ENCODE peak calls at places on chromosomes 3 and 15, in ten cellular contexts. K, F, C, I, N, P, H, J, B and E are unnamed samples.

GRCh38 chr15:89662893-89663673 is 7.8 kb upstream of the KIF7 start:
- DNase-seq in P (peak; percentile 92), J (peak; percentile 97), C (peak; percentile 95), I (peak; percentile 88), H (peak; percentile 57), B (no peak), N (peak; percentile 92), K (peak; percentile 83), F (no peak), E (peak; percentile 94)

GRCh38 chr3:72490688-72491430 is 357.4 kb downstream of the SHQ1 start:
- DNase-seq in K (no peak), H (no peak), P (no peak), B (no peak), N (no peak), I (no peak), C (no peak), J (no peak), F (peak; percentile 44), E (no peak)

GRCh38 chr15:81296218-81296617 is 27.7 kb downstream of the STARD5 start:
- DNase-seq in H (no peak), J (no peak), K (peak; percentile 22), C (no peak), N (no peak), B (no peak), P (no peak), I (no peak), F (no peak), E (no peak)

GRCh38 chr3:28846948-28847527 is 433.8 kb upstream of the RBMS3 start:
- DNase-seq in P (no peak), I (no peak), B (no peak), J (no peak), N (no peak), C (no peak), H (no peak), K (no peak), F (no peak), E (no peak)

GRCh38 chr15:74193305-74193718 is 9.3 kb downstream of the STRA6 start:
- DNase-seq in C (peak; percentile 81), F (peak; percentile 61), H (peak; percentile 93), N (no peak), J (peak; percentile 93), I (peak; percentile 96), B (no peak), K (no peak), P (peak; percentile 91), E (peak; percentile 93)

GRCh38 chr3:148681080-148681479 is 16.6 kb upstream of the AGTR1 start:
- DNase-seq in F (no peak), P (peak; percentile 11), N (no peak), H (no peak), C (no peak), K (no peak), I (no peak), B (no peak), J (no peak), E (peak; percentile 61)

GRCh38 chr3:25257026-25257425 is 171.0 kb upstream of the RARB start:
- DNase-seq in K (no peak), C (peak; percentile 6), B (no peak), J (peak; percentile 20), I (peak; percentile 87), P (no peak), F (no peak), N (peak; percentile 49), H (no peak), E (peak; percentile 10)

GRCh38 chr3:38717603-38718240 is 68.2 kb upstream of the SCN5A start:
- DNase-seq in J (no peak), P (no peak), B (no peak), F (no peak), C (no peak), K (no peak), N (no peak), H (no peak), I (no peak), E (no peak)

GRCh38 chr3:44392489-44392888 is 53.9 kb downstream of the TCAIM start:
- DNase-seq in H (no peak), N (no peak), F (no peak), K (no peak), J (no peak), B (no peak), C (no peak), I (no peak), P (no peak), E (no peak)

GRCh38 chr15:71455107-71455506 is 339.8 kb downstream of the THSD4 start:
- DNase-seq in C (no peak), F (no peak), P (peak; percentile 36), J (no peak), N (no peak), K (no peak), H (no peak), B (no peak), I (no peak), E (no peak)

GRCh38 chr3:184543256-184543655 is 18.3 kb upstream of the EPHB3 start:
- DNase-seq in P (no peak), F (no peak), K (no peak), I (no peak), N (no peak), J (no peak), C (no peak), B (no peak), H (no peak), E (no peak)

GRCh38 chr15:59680870-59681269 is 8.2 kb downstream of the BNIP2 start:
- DNase-seq in J (no peak), P (peak; percentile 28), F (no peak), K (no peak), B (no peak), I (no peak), H (no peak), N (no peak), C (no peak), E (no peak)

GRCh38 chr3:55907616-55908015 is 420.5 kb upstream of the WNT5A start:
- DNase-seq in N (no peak), K (no peak), B (no peak), J (no peak), C (no peak), P (no peak), F (no peak), H (no peak), I (no peak), E (no peak)

GRCh38 chr15:79615754-79616153 is 183.6 kb downstream of the MINAR1 start:
- DNase-seq in P (no peak), H (no peak), C (no peak), I (no peak), K (no peak), F (no peak), N (no peak), B (no peak), J (no peak), E (no peak)

DNA sequence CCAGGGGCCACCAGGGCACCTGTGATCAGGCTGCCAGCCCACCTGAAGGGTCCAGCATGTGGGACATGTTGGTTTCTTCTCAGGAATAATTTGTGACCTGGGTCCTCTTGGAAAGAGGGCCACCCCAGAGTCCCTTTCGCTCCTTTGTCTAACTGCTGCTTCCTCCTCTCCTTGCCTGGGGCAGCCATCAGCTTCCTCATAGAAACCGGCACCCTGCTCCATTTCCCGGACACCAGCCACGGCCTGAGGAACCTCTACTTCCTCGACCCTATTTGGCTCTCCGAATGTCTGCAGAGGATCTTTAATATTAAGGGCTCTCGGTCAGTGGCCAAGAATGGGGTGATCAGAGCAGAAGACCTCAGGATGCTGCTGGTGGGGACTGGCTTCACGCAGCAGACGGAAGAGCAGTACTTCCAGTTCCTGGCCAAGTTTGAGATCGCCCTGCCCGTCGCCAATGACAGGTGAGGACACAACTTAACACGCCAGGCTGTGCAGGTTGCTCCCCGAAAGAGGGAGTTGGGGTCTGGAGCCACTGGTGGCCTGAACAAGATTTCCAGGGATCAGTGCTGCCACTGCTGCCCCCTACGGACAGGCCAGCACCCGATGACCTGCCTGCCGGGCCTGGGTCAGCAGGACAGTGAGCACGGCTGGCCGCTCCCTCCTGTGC is 109.7 kb downstream of the LRRK1 start:
- DNase-seq in I (no peak), B (no peak), J (no peak), P (no peak), H (no peak), N (no peak), K (peak; percentile 43), C (no peak), F (no peak), E (no peak)
- TF ChIP-seq CTCF in I (no peak), B (no peak), J (no peak), P (no peak), H (no peak), N (no peak), K (no peak), C (no peak), F (no peak), E (no peak)

GRCh38 chr15:78265752-78266224 is 1.4 kb downstream of the DNAJA4 start:
- DNase-seq in K (no peak), N (peak; percentile 39), H (peak; percentile 62), P (peak; percentile 76), J (peak; percentile 32), B (no peak), C (peak; percentile 17), I (peak; percentile 85), F (no peak), E (peak; percentile 55)
- H3K4me3 ChIP-seq in K (peak overlapping the region; percentile 72), N (no peak overlapping the region), H (no peak overlapping the region), P (no peak overlapping the region), J (no peak overlapping the region), B (no peak overlapping the region), C (no peak overlapping the region), I (no peak overlapping the region), F (peak overlapping the region; percentile 79), E (no peak overlapping the region)

GRCh38 chr3:127003175-127003555 is 20.2 kb downstream of the PLXNA1 start:
- DNase-seq in F (no peak), P (no peak), H (no peak), B (no peak), K (no peak), N (no peak), I (no peak), C (no peak), J (no peak), E (no peak)

GRCh38 chr3:127000792-127001191 is 17.9 kb downstream of the PLXNA1 start:
- DNase-seq in I (no peak), P (no peak), J (no peak), B (no peak), K (no peak), N (no peak), F (no peak), H (no peak), C (no peak), E (no peak)

GRCh38 chr3:127003601-127004280 is 20.8 kb downstream of the PLXNA1 start:
- DNase-seq in F (no peak), B (no peak), P (no peak), I (no peak), J (no peak), N (no peak), H (no peak), K (no peak), C (no peak), E (no peak)

GRCh38 chr3:127001486-127002194 is 18.7 kb downstream of the PLXNA1 start:
- DNase-seq in F (no peak), K (no peak), H (no peak), P (no peak), N (no peak), J (no peak), B (no peak), I (no peak), C (no peak), E (no peak)

GRCh38 chr3:127002195-127003174 is 19.6 kb downstream of the PLXNA1 start:
- DNase-seq in I (peak; percentile 86), J (peak; percentile 94), B (peak; percentile 74), K (peak; percentile 91), C (peak; percentile 92), H (peak; percentile 52), P (peak; percentile 89), F (peak; percentile 88), N (peak; percentile 83), E (peak; percentile 90)
- TF ChIP-seq CTCF in I (peak; percentile 35), J (peak; percentile 44), B (no peak), K (no peak), C (peak; percentile 52), H (peak; percentile 84), P (peak; percentile 69), F (peak; percentile 52), N (peak; percentile 64), E (peak; percentile 44)

GRCh38 chr15:52294881-52295420 is 653 bp downstream of the MYO5C start:
- DNase-seq in H (no peak), I (no peak), F (no peak), K (no peak), J (no peak), N (no peak), B (no peak), P (no peak), C (no peak), E (no peak)
- H3K4me3 ChIP-seq in H (peak overlapping the region; percentile 67), I (peak overlapping the region; percentile 48), F (no peak overlapping the region), K (peak overlapping the region; percentile 72), J (no peak overlapping the region), N (peak overlapping the region; percentile 42), B (peak overlapping the region; percentile 89), P (no peak overlapping the region), C (no peak overlapping the region), E (no peak overlapping the region)